ENCODE peak calls at places on chromosomes 12 and 14, in seven cellular contexts. One of them, this sample, is unnamed.

GRCh38 chr12:49330631-49331359 is 6.2 kb downstream of the C1QL4 start:
- DNase-seq in ELR: no peak
- DNase-seq in EL: no peak
- DNase-seq in glutamatergic neuron: no peak
- DNase-seq in fibroblast of the aortic adventitia: no peak
- DNase-seq in nephron progenitor cell: no peak
- DNase-seq in iPS-NIHi11: no peak
- DNase-seq in this sample: no peak

GRCh38 chr14:25484194-25484593 is 434.2 kb upstream of the STXBP6 start:
- DNase-seq in nephron progenitor cell: no peak
- DNase-seq in EL: no peak
- DNase-seq in ELR: no peak
- DNase-seq in iPS-NIHi11: no peak
- DNase-seq in fibroblast of the aortic adventitia: no peak
- DNase-seq in glutamatergic neuron: no peak
- DNase-seq in this sample: no peak

GRCh38 chr12:113844495-113845175 is 121.5 kb downstream of the RBM19 start:
- DNase-seq in iPS-NIHi11: no peak
- DNase-seq in glutamatergic neuron: no peak
- DNase-seq in nephron progenitor cell: peak
- DNase-seq in ELR: no peak
- DNase-seq in EL: no peak
- DNase-seq in fibroblast of the aortic adventitia: no peak
- DNase-seq in this sample: no peak

GRCh38 chr14:29637406-29637805 is 290.2 kb downstream of the PRKD1 start:
- DNase-seq in ELR: peak
- DNase-seq in fibroblast of the aortic adventitia: peak
- DNase-seq in nephron progenitor cell: no peak
- DNase-seq in EL: peak
- DNase-seq in iPS-NIHi11: no peak
- DNase-seq in glutamatergic neuron: no peak
- DNase-seq in this sample: no peak

GRCh38 chr12:117005417-117006046 is 93.7 kb downstream of the TESC start:
- DNase-seq in EL: no peak
- DNase-seq in fibroblast of the aortic adventitia: no peak
- DNase-seq in glutamatergic neuron: no peak
- DNase-seq in iPS-NIHi11: no peak
- DNase-seq in nephron progenitor cell: no peak
- DNase-seq in ELR: no peak
- DNase-seq in this sample: no peak

GRCh38 chr12:85695316-85695715 is 140.9 kb downstream of the RASSF9 start:
- DNase-seq in glutamatergic neuron: no peak
- DNase-seq in nephron progenitor cell: no peak
- DNase-seq in ELR: no peak
- DNase-seq in fibroblast of the aortic adventitia: no peak
- DNase-seq in iPS-NIHi11: no peak
- DNase-seq in EL: no peak
- DNase-seq in this sample: no peak

GRCh38 chr14:89881839-89882238 is 72.7 kb downstream of the EFCAB11 start:
- DNase-seq in glutamatergic neuron: no peak
- DNase-seq in iPS-NIHi11: no peak
- DNase-seq in EL: no peak
- DNase-seq in fibroblast of the aortic adventitia: no peak
- DNase-seq in nephron progenitor cell: no peak
- DNase-seq in ELR: no peak
- DNase-seq in this sample: no peak

GRCh38 chr12:109721276-109721675 is 7.7 kb downstream of the FAM222A start:
- DNase-seq in fibroblast of the aortic adventitia: no peak
- DNase-seq in ELR: no peak
- DNase-seq in nephron progenitor cell: no peak
- DNase-seq in glutamatergic neuron: no peak
- DNase-seq in EL: no peak
- DNase-seq in iPS-NIHi11: no peak
- DNase-seq in this sample: no peak

GRCh38 chr12:116559330-116560080 is at the start of gene MAP1LC3B2:
- DNase-seq in fibroblast of the aortic adventitia: peak
- DNase-seq in nephron progenitor cell: no peak
- DNase-seq in iPS-NIHi11: no peak
- DNase-seq in glutamatergic neuron: no peak
- DNase-seq in EL: peak
- DNase-seq in ELR: peak
- DNase-seq in this sample: peak

GRCh38 chr14:37172024-37172869 is at the start of gene SLC25A21:
- DNase-seq in ELR: peak
- DNase-seq in iPS-NIHi11: peak
- DNase-seq in fibroblast of the aortic adventitia: peak
- DNase-seq in EL: peak
- DNase-seq in nephron progenitor cell: peak
- DNase-seq in glutamatergic neuron: peak
- DNase-seq in this sample: peak

GRCh38 chr14:89339579-89339978 is 77.5 kb downstream of the FOXN3 start:
- DNase-seq in fibroblast of the aortic adventitia: no peak
- DNase-seq in ELR: no peak
- DNase-seq in glutamatergic neuron: no peak
- DNase-seq in nephron progenitor cell: peak
- DNase-seq in EL: no peak
- DNase-seq in iPS-NIHi11: no peak
- DNase-seq in this sample: no peak

GRCh38 chr12:72083096-72083825 is 144.6 kb downstream of the TPH2 start:
- DNase-seq in iPS-NIHi11: no peak
- DNase-seq in ELR: no peak
- DNase-seq in fibroblast of the aortic adventitia: no peak
- DNase-seq in EL: no peak
- DNase-seq in nephron progenitor cell: no peak
- DNase-seq in glutamatergic neuron: no peak
- DNase-seq in this sample: no peak

GRCh38 chr14:91298576-91298975 is 54.1 kb upstream of the GPR68 start:
- DNase-seq in iPS-NIHi11: no peak
- DNase-seq in ELR: no peak
- DNase-seq in nephron progenitor cell: no peak
- DNase-seq in EL: no peak
- DNase-seq in glutamatergic neuron: no peak
- DNase-seq in fibroblast of the aortic adventitia: peak
- DNase-seq in this sample: no peak

GRCh38 chr12:128968668-128969067 is 115.4 kb downstream of the GLT1D1 start:
- DNase-seq in iPS-NIHi11: no peak
- DNase-seq in glutamatergic neuron: no peak
- DNase-seq in fibroblast of the aortic adventitia: no peak
- DNase-seq in EL: no peak
- DNase-seq in nephron progenitor cell: no peak
- DNase-seq in ELR: no peak
- DNase-seq in this sample: no peak

GRCh38 chr12:130031571-130032189 is 127.9 kb upstream of the TMEM132D start:
- DNase-seq in iPS-NIHi11: peak
- DNase-seq in fibroblast of the aortic adventitia: no peak
- DNase-seq in glutamatergic neuron: peak
- DNase-seq in ELR: peak
- DNase-seq in EL: peak
- DNase-seq in nephron progenitor cell: peak
- DNase-seq in this sample: no peak

GRCh38 chr12:113903381-113903863 is 62.7 kb downstream of the RBM19 start:
- DNase-seq in glutamatergic neuron: no peak
- DNase-seq in iPS-NIHi11: no peak
- DNase-seq in fibroblast of the aortic adventitia: peak
- DNase-seq in nephron progenitor cell: no peak
- DNase-seq in ELR: peak
- DNase-seq in EL: peak
- DNase-seq in this sample: peak

GRCh38 chr14:102891556-102891955 is 30.9 kb upstream of the AMN start:
- DNase-seq in ELR: peak
- DNase-seq in iPS-NIHi11: no peak
- DNase-seq in nephron progenitor cell: no peak
- DNase-seq in fibroblast of the aortic adventitia: peak
- DNase-seq in EL: peak
- DNase-seq in glutamatergic neuron: no peak
- DNase-seq in this sample: no peak

GRCh38 chr12:47576256-47576655 is 129.6 kb downstream of the RPAP3 start:
- DNase-seq in EL: no peak
- DNase-seq in fibroblast of the aortic adventitia: no peak
- DNase-seq in ELR: no peak
- DNase-seq in glutamatergic neuron: peak
- DNase-seq in nephron progenitor cell: peak
- DNase-seq in iPS-NIHi11: peak
- DNase-seq in this sample: no peak